ENCODE peak calls at places on chromosomes 6 and 20, in five cellular contexts. B is A549, A is hepatocyte, G is GM23248, M is ovary. Q is an unnamed sample.
A peak's percentile ranks its signal among the peaks of the same experiment; 100 is the strongest.

GRCh38 chr6:30591008-30591407 is 19.8 kb downstream of the ABCF1 start:
- DNase-seq in B (no peak), A (peak; percentile 52), G (peak; percentile 65), M (no peak), Q (no peak)

GRCh38 chr6:1382331-1382882 is 7.0 kb upstream of the FOXF2 start:
- DNase-seq in B (no peak), A (peak; percentile 63), G (no peak), M (no peak), Q (no peak)

GRCh38 chr6:112253505-112253841 is 894 bp downstream of the LAMA4 start:
- DNase-seq in B (no peak), A (no peak), G (peak; percentile 42), M (no peak), Q (no peak)

GRCh38 chr6:144019929-144020328 is 11.9 kb upstream of the PLAGL1 start:
- DNase-seq in B (no peak), A (no peak), G (no peak), M (no peak), Q (no peak)

GRCh38 chr6:116267879-116268588 is 11.7 kb downstream of the TSPYL1 start:
- DNase-seq in B (no peak), A (no peak), G (peak; percentile 38), M (no peak), Q (no peak)

GRCh38 chr6:26232950-26233607 is 131.9 kb upstream of the BTN3A2 start:
- DNase-seq in B (peak; percentile 75), A (no peak), G (no peak), M (no peak), Q (peak; percentile 54)

GRCh38 chr6:19968201-19968600 is 131.0 kb downstream of the ID4 start:
- DNase-seq in B (no peak), A (no peak), G (no peak), M (no peak), Q (no peak)

GRCh38 chr20:18739785-18740184 is 73.8 kb upstream of the SCP2D1 start:
- DNase-seq in B (no peak), A (peak; percentile 63), G (peak; percentile 53), M (peak; percentile 63), Q (no peak)

GRCh38 chr6:168148231-168148849 is 69.3 kb upstream of the FRMD1 start:
- DNase-seq in B (no peak), A (no peak), G (no peak), M (no peak), Q (no peak)

GRCh38 chr20:46007671-46008070 is 1.0 kb upstream of the MMP9 start:
- DNase-seq in B (no peak), A (no peak), G (no peak), M (no peak), Q (no peak)

GRCh38 chr6:150072201-150072600 is 3.3 kb upstream of the ULBP3 start:
- DNase-seq in B (peak; percentile 76), A (peak; percentile 87), G (peak; percentile 89), M (no peak), Q (no peak)

GRCh38 chr6:158991017-158991723 is 8.8 kb downstream of the RSPH3 start:
- DNase-seq in B (no peak), A (no peak), G (no peak), M (no peak), Q (no peak)

GRCh38 chr6:89347825-89348224 is 4.7 kb downstream of the UBE2J1 start:
- DNase-seq in B (no peak), A (peak; percentile 63), G (peak; percentile 44), M (no peak), Q (no peak)
- H3K4me1 ChIP-seq in B (peaks cover 20% of the 10 kb centered on the region), A (peaks cover 30% of the 10 kb centered on the region), G (peaks cover 39% of the 10 kb centered on the region), M (peaks cover 11% of the 10 kb centered on the region), Q (peaks cover 43% of the 10 kb centered on the region)

DNA sequence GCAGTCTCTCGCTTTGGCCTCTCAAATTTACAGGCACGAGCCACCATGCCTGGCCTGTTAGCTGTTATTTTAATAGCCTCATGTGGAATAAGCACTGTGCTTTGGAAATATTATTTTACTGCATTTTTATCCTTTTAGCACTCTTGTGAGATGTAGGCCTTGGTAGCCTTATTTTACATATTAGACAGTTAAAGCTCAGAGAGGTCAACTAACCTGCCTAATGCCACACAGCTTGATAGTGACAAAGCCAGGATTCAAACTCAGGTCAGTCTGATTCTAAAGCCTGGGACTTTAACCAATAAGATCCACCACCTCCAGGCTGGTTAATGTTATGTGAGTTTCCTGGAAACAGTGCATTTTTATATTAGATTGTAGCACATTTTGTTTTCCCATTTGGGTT is 9.5 kb downstream of the TNFAIP3 start:
- DNase-seq in B (no peak), A (no peak), G (no peak), M (no peak), Q (peak; percentile 18)
- H3K4me1 ChIP-seq in B (peaks cover 21% of the 10 kb centered on the region), A (peaks cover 5% of the 10 kb centered on the region), G (peaks cover 28% of the 10 kb centered on the region), M (peaks cover 8% of the 10 kb centered on the region), Q (peaks cover 90% of the 10 kb centered on the region)

DNA sequence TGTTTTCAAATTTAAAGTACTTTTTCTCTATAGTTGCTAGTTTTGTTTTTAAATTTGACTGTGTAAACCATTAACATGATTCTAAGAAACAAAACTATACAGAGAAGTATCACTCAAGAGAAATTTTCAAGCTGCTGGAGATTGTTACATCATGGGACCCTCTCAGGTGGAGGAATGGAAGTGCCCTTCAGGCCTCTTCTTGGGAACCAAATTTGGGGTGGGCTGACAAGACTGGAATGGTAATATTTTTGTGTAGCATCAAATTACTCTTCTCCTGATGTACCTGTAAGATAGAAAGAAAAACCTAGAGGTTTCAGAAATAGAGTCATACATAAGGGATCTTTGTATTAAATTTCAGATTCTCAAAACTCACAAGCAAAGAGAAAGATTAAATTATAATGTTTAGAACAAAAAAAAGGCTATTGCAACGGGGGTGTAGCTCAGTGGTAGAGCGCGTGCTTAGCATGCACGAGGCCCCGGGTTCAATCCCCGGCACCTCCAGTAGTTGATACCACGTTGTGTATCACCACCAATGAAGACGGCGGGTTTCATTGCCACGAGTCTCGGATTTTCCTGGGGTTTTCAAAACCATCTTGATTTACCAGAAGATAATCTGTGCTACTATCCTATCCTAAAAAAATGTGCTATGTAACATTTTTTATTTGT is 193.7 kb downstream of the GPX5 start:
- DNase-seq in B (peak; percentile 85), A (no peak), G (peak; percentile 42), M (no peak), Q (no peak)
- H3K4me1 ChIP-seq in B (peaks cover 5% of the 10 kb centered on the region), A (no peaks in the 10 kb centered on the region), G (no peaks in the 10 kb centered on the region), M (no peaks in the 10 kb centered on the region), Q (no peaks in the 10 kb centered on the region)

GRCh38 chr6:17059022-17059421 is 42.8 kb upstream of the STMND1 start:
- DNase-seq in B (no peak), A (no peak), G (no peak), M (no peak), Q (no peak)
- H3K4me1 ChIP-seq in B (no peaks in the 10 kb centered on the region), A (no peaks in the 10 kb centered on the region), G (peaks cover 6% of the 10 kb centered on the region), M (no peaks in the 10 kb centered on the region), Q (no peaks in the 10 kb centered on the region)

DNA sequence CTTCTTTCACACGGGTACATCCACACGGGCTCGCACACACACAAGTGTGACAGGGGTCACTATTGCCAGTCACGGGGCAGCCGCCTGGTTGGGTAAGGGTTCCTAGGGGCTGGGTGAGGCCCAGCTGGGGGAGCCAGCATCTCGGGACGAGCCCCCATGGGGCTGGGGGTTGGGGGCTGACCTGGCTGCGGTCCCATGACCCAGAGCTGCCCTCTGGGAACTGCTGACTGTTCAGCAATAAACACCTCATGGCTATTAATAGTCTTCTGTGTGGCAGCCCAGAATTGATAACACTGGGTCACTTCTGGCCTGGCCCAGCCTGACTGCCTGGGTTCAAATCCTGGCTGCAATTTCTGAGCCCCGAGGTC is 23.8 kb downstream of the VEGFA start:
- DNase-seq in B (no peak), A (no peak), G (no peak), M (no peak), Q (no peak)
- H3K4me1 ChIP-seq in B (peaks cover 10% of the 10 kb centered on the region), A (peaks cover 9% of the 10 kb centered on the region), G (peaks cover 5% of the 10 kb centered on the region), M (no peaks in the 10 kb centered on the region), Q (no peaks in the 10 kb centered on the region)

GRCh38 chr20:64220420-64220819 is 35.1 kb upstream of the PCMTD2 start:
- DNase-seq in B (no peak), A (peak; percentile 50), G (no peak), M (no peak), Q (no peak)

GRCh38 chr20:64223526-64224067 is 32.0 kb upstream of the PCMTD2 start:
- DNase-seq in B (no peak), A (peak; percentile 82), G (no peak), M (peak; percentile 75), Q (no peak)

GRCh38 chr20:64222851-64223525 is 32.6 kb upstream of the PCMTD2 start:
- DNase-seq in B (no peak), A (no peak), G (no peak), M (peak; percentile 62), Q (no peak)

GRCh38 chr20:64220891-64221527 is 34.5 kb upstream of the PCMTD2 start:
- DNase-seq in B (no peak), A (peak; percentile 54), G (no peak), M (no peak), Q (no peak)

DNA sequence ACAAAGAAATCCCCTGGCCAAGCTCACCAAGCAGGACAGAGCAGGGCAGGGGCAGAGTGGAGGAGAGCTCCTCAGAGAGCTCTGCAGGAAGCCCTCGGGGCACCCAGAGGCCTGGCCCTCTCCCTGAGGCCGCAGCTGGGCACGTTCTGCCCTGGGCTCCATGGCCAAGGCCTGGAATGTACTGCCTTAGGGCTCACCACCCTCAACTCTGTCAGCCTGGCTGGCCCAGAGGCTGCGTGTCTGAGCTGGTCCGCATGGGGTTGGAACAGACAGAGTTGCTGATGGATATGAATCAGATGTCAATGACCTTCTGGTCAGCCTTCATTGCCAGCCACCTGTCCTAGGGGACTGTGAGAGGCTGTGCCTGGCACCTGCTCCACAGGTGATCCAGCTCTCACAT is 33.3 kb upstream of the PCMTD2 start:
- DNase-seq in B (no peak), A (peak; percentile 27), G (peak; percentile 37), M (no peak), Q (no peak)
- H3K4me1 ChIP-seq in B (no peaks in the 10 kb centered on the region), A (peaks cover 36% of the 10 kb centered on the region), G (peaks cover 18% of the 10 kb centered on the region), M (peaks cover 6% of the 10 kb centered on the region), Q (peaks cover 47% of the 10 kb centered on the region)

GRCh38 chr6:44064089-44064947 is 62.9 kb downstream of the MRPL14 start:
- DNase-seq in B (peak; percentile 86), A (peak; percentile 78), G (peak; percentile 97), M (no peak), Q (no peak)
- H3K4me1 ChIP-seq in B (peaks cover 67% of the 10 kb centered on the region), A (peaks cover under 1% of the 10 kb centered on the region), G (peaks cover 48% of the 10 kb centered on the region), M (peaks cover 4% of the 10 kb centered on the region), Q (no peaks in the 10 kb centered on the region)